ENCODE peak calls at places on chromosomes 1 and 21, in four cellular contexts. Z is IMR-90, P is AG04450, J is psoas muscle. X is an unnamed sample.

GRCh38 chr1:115545791-115546733 is 95.7 kb upstream of the VANGL1 start:
- DNase-seq in Z (peak; percentile 95), P (peak; percentile 83), J (peak; percentile 24), X (peak; percentile 77)

GRCh38 chr1:26786437-26787380 is 1.0 kb upstream of the PIGV start:
- DNase-seq in Z (peak; percentile 86), P (no peak), J (peak; percentile 71), X (peak; percentile 77)

GRCh38 chr21:17554120-17554519 is 41.3 kb downstream of the CXADR start:
- DNase-seq in Z (no peak), P (no peak), J (no peak), X (no peak)

GRCh38 chr1:29960156-29960755 is 723.9 kb downstream of the PTPRU start:
- DNase-seq in Z (no peak), P (no peak), J (no peak), X (no peak)

GRCh38 chr1:83860506-83861221 is 138.3 kb downstream of the TTLL7 start:
- DNase-seq in Z (no peak), P (no peak), J (peak; percentile 74), X (no peak)

GRCh38 chr1:89952021-89952995 is 42.6 kb upstream of the ZNF326 start:
- DNase-seq in Z (peak; percentile 90), P (no peak), J (no peak), X (no peak)

GRCh38 chr21:29914326-29914725 is 25.5 kb downstream of the GRIK1 start:
- DNase-seq in Z (no peak), P (no peak), J (no peak), X (no peak)

GRCh38 chr1:160623860-160624259 is 23.0 kb downstream of the SLAMF1 start:
- DNase-seq in Z (no peak), P (no peak), J (no peak), X (no peak)

GRCh38 chr1:229582011-229582694 is 23.6 kb upstream of the ABCB10 start:
- DNase-seq in Z (peak; percentile 29), P (no peak), J (peak; percentile 43), X (no peak)

GRCh38 chr1:213541641-213542040 is 446.1 kb upstream of the PROX1 start:
- DNase-seq in Z (no peak), P (no peak), J (no peak), X (no peak)

GRCh38 chr1:229557913-229558414 is 543 bp downstream of the ABCB10 start:
- DNase-seq in Z (no peak), P (no peak), J (peak; percentile 45), X (no peak)

GRCh38 chr21:34968414-34969333 is 80.4 kb downstream of the RUNX1 start:
- DNase-seq in Z (no peak), P (no peak), J (no peak), X (peak; percentile 89)

GRCh38 chr1:226617109-226617508 is 68.5 kb downstream of the STUM start:
- DNase-seq in Z (no peak), P (no peak), J (no peak), X (no peak)

GRCh38 chr1:18062180-18062579 is 45.4 kb upstream of the IGSF21 start:
- DNase-seq in Z (no peak), P (no peak), J (no peak), X (no peak)

DNA sequence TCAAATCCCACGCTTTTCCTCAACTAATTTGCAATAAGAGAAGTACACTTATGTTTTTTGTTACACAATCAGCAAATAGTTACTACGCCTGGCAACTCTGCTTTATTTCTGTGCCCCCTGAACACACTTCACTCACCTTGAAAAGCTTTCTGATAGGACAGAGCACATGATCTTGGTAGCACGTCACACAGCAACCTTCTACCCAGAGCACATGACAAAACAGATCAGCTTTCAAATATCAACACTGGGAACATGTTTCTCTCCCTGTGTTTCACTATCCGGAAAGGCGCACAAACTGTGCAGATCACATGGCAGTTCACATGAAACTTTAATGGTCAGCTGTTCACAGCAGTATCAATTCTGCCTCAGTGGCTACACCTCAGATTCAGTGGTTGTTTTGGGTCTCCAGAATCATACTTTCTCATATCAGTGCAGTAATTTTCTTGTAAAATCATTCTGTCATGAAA is 2.2 kb downstream of the SLC19A2 start:
- DNase-seq in Z (peak; percentile 79), P (no peak), J (peak; percentile 35), X (no peak)
- H3K4me3 ChIP-seq in Z (peak overlapping the region; percentile 19), P (peak overlapping the region; percentile 28), J (peak overlapping the region; percentile 95), X (no peak overlapping the region)

DNA sequence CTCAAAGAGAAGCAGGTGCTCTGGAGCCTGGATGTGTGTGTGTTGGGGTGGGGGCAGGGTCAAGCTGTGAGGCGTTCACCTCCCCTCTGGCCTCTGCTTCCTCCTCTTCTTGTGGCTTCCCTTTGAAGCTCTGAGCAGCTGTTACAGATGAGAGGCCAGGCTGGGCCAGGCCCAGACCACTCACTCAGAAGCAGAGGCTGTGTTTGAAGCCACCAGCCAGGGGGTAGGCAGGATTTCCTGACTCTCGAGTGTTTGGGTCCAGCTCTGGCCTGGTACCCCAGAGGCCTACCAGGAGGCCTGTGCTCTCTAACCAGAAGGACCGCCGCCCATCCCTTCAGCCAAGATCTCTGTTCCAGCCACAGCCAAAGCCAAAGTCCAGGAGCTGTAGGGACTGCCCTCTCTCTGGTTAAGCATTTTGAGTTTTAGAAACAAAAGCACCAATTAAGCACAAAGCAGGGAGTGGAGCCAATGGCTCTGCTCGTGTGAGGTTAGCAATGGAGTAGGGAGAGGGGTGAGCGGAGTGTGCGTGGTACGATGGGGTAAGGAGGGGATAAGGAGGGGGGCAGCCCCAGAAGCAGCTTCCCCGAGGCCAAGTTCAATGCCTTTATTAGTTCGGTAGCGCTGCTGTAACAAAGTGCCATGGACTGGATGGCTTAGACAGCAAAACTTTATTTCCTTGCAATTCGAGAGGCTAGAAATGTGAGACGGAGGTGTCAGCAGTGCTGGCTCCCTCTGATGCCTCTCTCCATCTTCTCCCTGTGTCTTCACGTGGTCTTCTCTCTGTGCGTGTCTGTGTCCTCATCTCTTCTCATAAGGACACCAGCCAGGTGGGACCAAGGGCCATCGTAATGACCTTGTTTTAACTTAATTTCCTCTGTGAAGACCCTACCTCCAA is 20.5 kb downstream of the RCSD1 start:
- DNase-seq in Z (no peak), P (no peak), J (no peak), X (peak; percentile 74)
- H3K4me3 ChIP-seq in Z (no peak overlapping the region), P (no peak overlapping the region), J (no peak overlapping the region), X (no peak overlapping the region)

DNA sequence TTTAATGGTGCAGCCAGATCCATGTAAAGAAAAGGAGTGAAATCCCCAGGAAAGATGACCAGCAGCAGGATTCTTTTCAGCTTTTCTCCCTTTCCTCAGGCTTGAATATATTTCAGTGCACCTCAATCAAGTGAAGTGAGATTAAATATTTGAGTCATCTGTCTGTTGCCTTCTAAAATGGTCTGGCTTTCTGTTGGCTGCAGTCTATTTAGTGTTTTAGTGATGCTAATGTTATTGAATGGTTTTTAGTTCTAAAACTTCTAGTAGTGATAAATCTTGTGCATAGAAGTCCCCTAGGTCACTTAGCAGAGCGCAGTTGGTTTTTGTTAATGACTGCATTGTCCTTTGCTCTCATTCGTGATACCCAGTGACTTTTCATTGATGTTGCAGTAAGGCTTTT is 53.5 kb downstream of the ITSN1 start:
- DNase-seq in Z (no peak), P (no peak), J (no peak), X (no peak)
- H3K4me3 ChIP-seq in Z (no peak overlapping the region), P (no peak overlapping the region), J (no peak overlapping the region), X (no peak overlapping the region)

GRCh38 chr1:203076031-203076511 is 9.7 kb downstream of the MYOG start:
- DNase-seq in Z (no peak), P (no peak), J (no peak), X (no peak)
- H3K4me3 ChIP-seq in Z (no peak overlapping the region), P (no peak overlapping the region), J (peak overlapping the region; percentile 51), X (no peak overlapping the region)

DNA sequence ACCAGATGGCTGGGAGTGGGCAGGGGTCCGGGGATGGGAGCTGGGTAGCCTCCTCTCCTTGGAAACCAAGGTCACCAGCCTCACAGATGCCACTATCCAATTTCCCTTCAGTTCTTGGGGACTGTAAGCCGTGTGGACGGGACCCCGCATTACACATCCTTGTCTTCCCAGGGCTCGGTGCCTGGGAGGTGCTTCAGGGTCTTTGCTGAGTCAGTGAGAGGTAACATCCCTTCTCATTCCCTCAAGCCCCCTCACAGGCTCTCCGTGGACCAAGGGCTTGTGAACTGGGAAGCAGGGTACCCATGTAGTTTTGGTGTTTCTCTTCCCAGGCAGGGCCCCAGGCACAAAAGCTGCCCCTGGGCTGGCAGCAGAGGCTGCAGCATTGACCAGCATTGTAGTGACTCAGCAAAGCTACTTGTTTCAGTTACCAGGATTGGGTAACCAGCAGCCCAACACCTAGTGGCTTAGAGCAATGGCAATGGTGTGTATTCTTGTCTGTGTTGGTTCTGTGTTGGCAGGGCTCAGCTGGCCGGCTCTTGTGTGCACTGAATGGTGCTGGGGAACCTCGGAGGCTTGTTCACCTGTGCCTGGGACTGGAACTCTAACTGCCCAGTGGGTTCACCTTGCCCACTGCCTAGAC is 24.6 kb upstream of the PCBP3 start:
- DNase-seq in Z (no peak), P (no peak), J (no peak), X (no peak)
- H3K4me3 ChIP-seq in Z (no peak overlapping the region), P (no peak overlapping the region), J (no peak overlapping the region), X (no peak overlapping the region)

DNA sequence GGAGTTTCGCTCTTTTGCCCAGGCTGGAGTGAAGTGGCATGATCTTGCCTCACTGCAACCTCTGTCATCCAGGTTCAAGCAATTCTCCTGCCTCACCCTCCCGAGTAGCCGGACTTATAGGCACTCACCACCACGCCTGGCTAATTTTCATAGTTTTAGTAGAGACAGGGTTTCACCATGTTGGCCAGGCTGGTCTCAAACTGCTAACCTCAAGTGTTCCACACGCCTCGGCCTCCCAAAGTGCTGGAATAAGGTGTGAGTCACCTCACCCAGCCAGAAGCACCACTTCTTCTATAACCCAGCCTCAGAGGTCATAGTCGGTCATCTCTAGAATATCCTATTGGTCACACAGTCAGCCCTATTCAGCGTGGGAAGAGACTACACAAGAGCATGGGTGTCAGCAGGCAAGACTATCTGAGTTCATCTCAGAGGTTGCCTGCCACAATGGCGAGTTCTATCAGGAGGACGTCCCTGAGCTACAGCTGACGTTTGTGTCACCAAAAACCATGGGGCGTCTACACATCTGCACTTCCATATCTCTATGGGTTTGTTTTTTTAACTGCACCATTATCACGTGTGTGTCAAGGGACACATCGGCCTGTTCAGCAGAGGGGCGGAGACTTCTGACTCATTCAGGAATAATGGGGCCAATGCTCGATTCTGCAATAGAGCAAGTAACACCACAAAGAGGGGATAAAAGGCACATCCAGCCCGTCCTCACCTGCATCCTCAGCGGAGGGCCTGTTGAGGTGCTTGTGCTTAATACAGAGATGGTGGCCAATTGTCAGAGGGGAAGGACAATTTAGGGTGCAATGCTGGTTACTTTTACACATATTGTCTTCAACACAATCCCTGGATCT is 256.3 kb upstream of the IRF2BP2 start:
- DNase-seq in Z (peak; percentile 90), P (peak; percentile 47), J (peak; percentile 57), X (no peak)
- H3K4me3 ChIP-seq in Z (no peak overlapping the region), P (no peak overlapping the region), J (no peak overlapping the region), X (no peak overlapping the region)

GRCh38 chr21:41769933-41770332 is 3.1 kb upstream of the RIPK4 start:
- DNase-seq in Z (no peak), P (no peak), J (no peak), X (no peak)

GRCh38 chr21:41768371-41769042 is 1.7 kb upstream of the RIPK4 start:
- DNase-seq in Z (peak; percentile 85), P (peak; percentile 27), J (no peak), X (peak; percentile 37)

GRCh38 chr21:41769521-41769920 is 2.7 kb upstream of the RIPK4 start:
- DNase-seq in Z (no peak), P (no peak), J (no peak), X (no peak)

GRCh38 chr21:41767606-41768370 is 936 bp upstream of the RIPK4 start:
- DNase-seq in Z (peak; percentile 17), P (no peak), J (no peak), X (peak; percentile 32)

DNA sequence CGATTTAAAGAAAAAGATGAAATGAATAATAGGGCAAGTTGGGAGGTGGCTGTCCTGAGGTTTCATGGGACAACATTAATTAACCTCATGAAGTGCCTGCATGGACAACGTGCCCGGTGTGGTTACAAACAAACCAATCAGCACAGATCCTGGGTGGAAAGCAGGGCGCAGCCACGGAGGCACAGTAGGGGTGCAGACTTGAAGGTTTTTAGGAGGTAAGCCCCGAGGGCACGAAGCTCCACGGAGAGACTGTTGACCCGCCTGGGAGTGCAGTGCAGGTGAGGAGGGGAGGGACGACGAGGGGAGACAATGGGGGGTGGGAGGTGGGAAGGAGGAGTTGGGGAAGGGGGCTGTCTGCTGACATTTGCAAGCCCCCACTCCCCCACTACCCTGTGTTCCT is 2.3 kb upstream of the RIPK4 start:
- DNase-seq in Z (no peak), P (no peak), J (no peak), X (no peak)
- H3K4me3 ChIP-seq in Z (peak overlapping the region; percentile 4), P (peak overlapping the region; percentile 28), J (peak overlapping the region; percentile 46), X (no peak overlapping the region)

X was measured in Jurkat, Clone E6-1.